ENCODE peak calls at places on chromosomes 4 and X, in seven cellular contexts. M is testis; N is stimulated activated CD8-positive, alpha-beta memory T cell treated with anti-CD3 and anti-CD28 coated beads, Interleukin-15, amount 100 ng/mL, for 4 hours; K is A549; U is GM10248; C is COR-L47; S is HS-5. G is an unnamed sample.

GRCh38 chrX:130321550-130321949 is 18.2 kb upstream of the SLC25A14 start:
- DNase-seq in M (no peak), C (no peak), N (no peak), K (no peak), S (no peak), U (peak; percentile 15), G (no peak)

GRCh38 chr4:184041156-184041555 is 136.0 kb downstream of the STOX2 start:
- DNase-seq in C (no peak), K (no peak), U (no peak), S (no peak), M (no peak), N (no peak), G (no peak)

GRCh38 chrX:130079824-130080406 is 30.4 kb downstream of the ELF4 start:
- DNase-seq in K (peak; percentile 72), S (no peak), M (peak; percentile 69), N (no peak), U (peak; percentile 56), C (peak; percentile 27), G (no peak)

GRCh38 chr4:128468485-128468989 is 180.9 kb upstream of the PGRMC2 start:
- DNase-seq in N (no peak), C (no peak), S (peak; percentile 80), U (no peak), K (no peak), M (peak; percentile 73), G (no peak)

GRCh38 chr4:26884486-26884988 is 23.9 kb downstream of the STIM2 start:
- DNase-seq in U (peak; percentile 18), S (no peak), C (no peak), K (no peak), M (no peak), N (no peak), G (no peak)

GRCh38 chrX:132858018-132858417 is 100.4 kb downstream of the HS6ST2 start:
- DNase-seq in S (no peak), K (no peak), U (no peak), N (no peak), M (no peak), C (no peak), G (no peak)

GRCh38 chr4:17376205-17376604 is 135.7 kb downstream of the QDPR start:
- DNase-seq in S (no peak), M (no peak), U (no peak), C (no peak), N (no peak), K (no peak), G (no peak)

GRCh38 chr4:150104401-150105027 is 26.3 kb downstream of the DCLK2 start:
- DNase-seq in M (no peak), N (no peak), U (no peak), K (no peak), C (no peak), S (no peak), G (no peak)

GRCh38 chrX:50609796-50610195 is 139.2 kb upstream of the DGKK start:
- DNase-seq in C (no peak), M (no peak), S (peak; percentile 0), U (no peak), K (no peak), N (no peak), G (no peak)

GRCh38 chrX:35622601-35623000 is 175.5 kb upstream of the MAGEB16 start:
- DNase-seq in S (no peak), N (no peak), K (no peak), U (no peak), M (no peak), C (no peak), G (no peak)

GRCh38 chr4:80264825-80265224 is 1.6 kb upstream of the FGF5 start:
- DNase-seq in S (no peak), C (no peak), K (no peak), U (no peak), M (no peak), N (no peak), G (no peak)

GRCh38 chr4:183173580-183174526 is 74.8 kb downstream of the WWC2 start:
- DNase-seq in S (no peak), K (no peak), N (no peak), U (no peak), M (no peak), C (no peak), G (no peak)

GRCh38 chr4:137253949-137254348 is 278.3 kb downstream of the PCDH18 start:
- DNase-seq in M (no peak), U (no peak), K (no peak), C (no peak), S (no peak), N (no peak), G (no peak)

GRCh38 chr4:125097729-125098128 is 217.0 kb upstream of the FAT4 start:
- DNase-seq in K (no peak), C (no peak), S (no peak), U (no peak), M (no peak), N (no peak), G (no peak)

GRCh38 chr4:145851516-145852201 is 87.0 kb downstream of the ZNF827 start:
- DNase-seq in U (no peak), K (no peak), N (no peak), C (no peak), M (no peak), S (no peak), G (no peak)

GRCh38 chr4:141746026-141746425 is 109.6 kb downstream of the IL15 start:
- DNase-seq in N (no peak), S (no peak), U (no peak), M (no peak), K (no peak), C (no peak), G (no peak)

GRCh38 chr4:8329859-8330761 is 60.6 kb downstream of the HTRA3 start:
- DNase-seq in S (no peak), C (no peak), M (no peak), N (no peak), U (no peak), K (no peak), G (no peak)

GRCh38 chrX:5242091-5242790 is 986.4 kb downstream of the NLGN4X start:
- DNase-seq in K (no peak), S (no peak), C (no peak), N (no peak), M (no peak), U (no peak), G (no peak)

GRCh38 chrX:9465380-9466114 is 689 bp downstream of the TBL1X start:
- DNase-seq in U (peak; percentile 26), C (no peak), K (peak; percentile 12), S (no peak), N (no peak), M (no peak), G (no peak)

G was measured in esophagus squamous epithelium.